ENCODE peak calls at places on chromosomes 5 and 9, in nine cellular contexts. B is C1 segment of cervical spinal cord; I is activated T-cell treated with anti-CD3 and anti-CD28 coated beads for 4 hours; C is astrocyte of the spinal cord; J is stimulated activated CD4-positive, alpha-beta T cell treated with anti-CD3 and anti-CD28 coated beads, Interleukin-15, amount 100 ng/mL, for 24 hours; Y is H54; L is GM10248; H is endodermal cell; D is HT1080. S is an unnamed sample.

GRCh38 chr9:91836515-91836914 is 113.5 kb downstream of the ROR2 start:
- DNase-seq in B (no peak), I (no peak), C (no peak), J (no peak), Y (no peak), L (no peak), H (peak), D (no peak), S (no peak)

GRCh38 chr9:137244486-137245449 is 3.7 kb downstream of the TUBB4B start:
- DNase-seq in B (no peak), I (no peak), C (no peak), J (no peak), Y (no peak), L (no peak), H (peak), D (no peak), S (no peak)

GRCh38 chr9:74946686-74947085 is 6.0 kb downstream of the C9orf40 start:
- DNase-seq in B (no peak), I (no peak), C (no peak), J (no peak), Y (no peak), L (no peak), H (no peak), D (no peak), S (no peak)

GRCh38 chr5:173451651-173452050 is 123.4 kb upstream of the STC2 start:
- DNase-seq in B (no peak), I (no peak), C (no peak), J (no peak), Y (no peak), L (no peak), H (no peak), D (no peak), S (no peak)

GRCh38 chr5:43010956-43011355 is 29.2 kb downstream of the ANXA2R start:
- DNase-seq in B (no peak), I (no peak), C (no peak), J (no peak), Y (no peak), L (no peak), H (no peak), D (no peak), S (no peak)

GRCh38 chr5:10633271-10634049 is 69.6 kb downstream of the ANKRD33B start:
- DNase-seq in B (no peak), I (peak), C (no peak), J (peak), Y (no peak), L (no peak), H (no peak), D (no peak), S (no peak)

GRCh38 chr9:114081441-114082016 is 3.4 kb upstream of the AMBP start:
- DNase-seq in B (no peak), I (no peak), C (no peak), J (no peak), Y (no peak), L (no peak), H (peak), D (no peak), S (no peak)

GRCh38 chr5:138974227-138975063 is 99.3 kb upstream of the LRRTM2 start:
- DNase-seq in B (no peak), I (no peak), C (peak), J (no peak), Y (no peak), L (no peak), H (peak), D (no peak), S (no peak)

GRCh38 chr5:103569313-103570060 is 6.9 kb upstream of the NUDT12 start:
- DNase-seq in B (no peak), I (no peak), C (no peak), J (no peak), Y (no peak), L (no peak), H (no peak), D (no peak), S (no peak)

GRCh38 chr5:147742151-147742550 is 40.4 kb downstream of the JAKMIP2 start:
- DNase-seq in B (no peak), I (no peak), C (no peak), J (no peak), Y (no peak), L (no peak), H (no peak), D (no peak), S (no peak)

GRCh38 chr9:21710792-21711191 is 91.6 kb upstream of the MTAP start:
- DNase-seq in B (no peak), I (no peak), C (peak), J (peak), Y (no peak), L (no peak), H (peak), D (no peak), S (no peak)

GRCh38 chr9:97668485-97668884 is 28.7 kb downstream of the XPA start:
- DNase-seq in B (no peak), I (no peak), C (no peak), J (peak), Y (no peak), L (no peak), H (no peak), D (no peak), S (no peak)

GRCh38 chr9:125763373-125763772 is 16.2 kb downstream of the PBX3 start:
- DNase-seq in B (peak), I (no peak), C (peak), J (no peak), Y (no peak), L (no peak), H (no peak), D (peak), S (no peak)

S was measured in H4.